ENCODE peak calls at places on chromosomes 3 and 15, in five cellular contexts. One of them, this sample, is unnamed.

GRCh38 chr3:53843195-53844177 is 2.7 kb downstream of the CHDH start:
- DNase-seq in left ventricle myocardium inferior: no peak
- DNase-seq in psoas muscle: no peak
- DNase-seq in fibroblast of lung: no peak
- DNase-seq in IMR-90: no peak
- DNase-seq in this sample: no peak

GRCh38 chr3:194320744-194321243 is 30.3 kb downstream of the CPN2 start:
- DNase-seq in IMR-90: no peak
- DNase-seq in fibroblast of lung: no peak
- DNase-seq in psoas muscle: no peak
- DNase-seq in left ventricle myocardium inferior: no peak
- DNase-seq in this sample: no peak

GRCh38 chr15:54605556-54605955 is 591.2 kb downstream of the RSL24D1 start:
- DNase-seq in left ventricle myocardium inferior: no peak
- DNase-seq in fibroblast of lung: no peak
- DNase-seq in IMR-90: no peak
- DNase-seq in psoas muscle: no peak
- DNase-seq in this sample: no peak

GRCh38 chr3:77319711-77320110 is 279.8 kb downstream of the ROBO2 start:
- DNase-seq in left ventricle myocardium inferior: no peak
- DNase-seq in fibroblast of lung: peak
- DNase-seq in psoas muscle: no peak
- DNase-seq in IMR-90: peak
- DNase-seq in this sample: no peak

GRCh38 chr3:141804778-141805639 is 41.8 kb downstream of the GRK7 start:
- DNase-seq in IMR-90: no peak
- DNase-seq in psoas muscle: no peak
- DNase-seq in fibroblast of lung: no peak
- DNase-seq in left ventricle myocardium inferior: no peak
- DNase-seq in this sample: no peak

GRCh38 chr3:29536016-29536736 is 255.3 kb downstream of the RBMS3 start:
- DNase-seq in IMR-90: no peak
- DNase-seq in psoas muscle: no peak
- DNase-seq in left ventricle myocardium inferior: no peak
- DNase-seq in fibroblast of lung: no peak
- DNase-seq in this sample: no peak

GRCh38 chr15:44034933-44035624 is 160.0 kb downstream of the FRMD5 start:
- DNase-seq in psoas muscle: no peak
- DNase-seq in IMR-90: peak
- DNase-seq in left ventricle myocardium inferior: no peak
- DNase-seq in fibroblast of lung: peak
- DNase-seq in this sample: peak

GRCh38 chr3:125054436-125055164 is 1.2 kb downstream of the HEG1 start:
- DNase-seq in IMR-90: peak
- DNase-seq in fibroblast of lung: peak
- DNase-seq in psoas muscle: no peak
- DNase-seq in left ventricle myocardium inferior: no peak
- DNase-seq in this sample: no peak

GRCh38 chr3:16377196-16377595 is 112.2 kb downstream of the OXNAD1 start:
- DNase-seq in fibroblast of lung: no peak
- DNase-seq in psoas muscle: no peak
- DNase-seq in left ventricle myocardium inferior: no peak
- DNase-seq in IMR-90: no peak
- DNase-seq in this sample: no peak

GRCh38 chr15:69748700-69749099 is 296.1 kb downstream of the RPLP1 start:
- DNase-seq in left ventricle myocardium inferior: no peak
- DNase-seq in IMR-90: no peak
- DNase-seq in fibroblast of lung: no peak
- DNase-seq in psoas muscle: no peak
- DNase-seq in this sample: no peak

GRCh38 chr3:8352475-8352874 is 149.1 kb upstream of the LMCD1 start:
- DNase-seq in IMR-90: no peak
- DNase-seq in left ventricle myocardium inferior: no peak
- DNase-seq in psoas muscle: no peak
- DNase-seq in fibroblast of lung: no peak
- DNase-seq in this sample: no peak

GRCh38 chr3:159600291-159600690 is 388.3 kb upstream of the IL12A start:
- DNase-seq in psoas muscle: no peak
- DNase-seq in fibroblast of lung: no peak
- DNase-seq in IMR-90: no peak
- DNase-seq in left ventricle myocardium inferior: no peak
- DNase-seq in this sample: no peak

GRCh38 chr15:70701891-70702568 is 61.3 kb downstream of the UACA start:
- DNase-seq in fibroblast of lung: peak
- DNase-seq in left ventricle myocardium inferior: no peak
- DNase-seq in psoas muscle: peak
- DNase-seq in IMR-90: peak
- DNase-seq in this sample: no peak

GRCh38 chr15:43214169-43214568 is 6.6 kb downstream of the EPB42 start:
- DNase-seq in psoas muscle: no peak
- DNase-seq in fibroblast of lung: no peak
- DNase-seq in left ventricle myocardium inferior: no peak
- DNase-seq in IMR-90: no peak
- DNase-seq in this sample: no peak

GRCh38 chr15:91278956-91279355 is 178.9 kb downstream of the SV2B start:
- DNase-seq in IMR-90: no peak
- DNase-seq in left ventricle myocardium inferior: no peak
- DNase-seq in fibroblast of lung: peak
- DNase-seq in psoas muscle: no peak
- DNase-seq in this sample: no peak

GRCh38 chr3:30290479-30290878 is 315.9 kb upstream of the TGFBR2 start:
- DNase-seq in fibroblast of lung: no peak
- DNase-seq in IMR-90: no peak
- DNase-seq in psoas muscle: no peak
- DNase-seq in left ventricle myocardium inferior: no peak
- DNase-seq in this sample: no peak

GRCh38 chr15:49145651-49146609 is 9.5 kb downstream of the COPS2 start:
- DNase-seq in IMR-90: peak
- DNase-seq in fibroblast of lung: peak
- DNase-seq in left ventricle myocardium inferior: no peak
- DNase-seq in psoas muscle: no peak
- DNase-seq in this sample: no peak

GRCh38 chr3:196060834-196061233 is 21.1 kb downstream of the TFRC start:
- DNase-seq in IMR-90: no peak
- DNase-seq in fibroblast of lung: no peak
- DNase-seq in left ventricle myocardium inferior: no peak
- DNase-seq in psoas muscle: no peak
- DNase-seq in this sample: no peak

GRCh38 chr3:134579266-134579665 is 71.6 kb downstream of the KY start:
- DNase-seq in fibroblast of lung: no peak
- DNase-seq in left ventricle myocardium inferior: no peak
- DNase-seq in psoas muscle: no peak
- DNase-seq in IMR-90: no peak
- DNase-seq in this sample: no peak

GRCh38 chr15:71889947-71890346 is 79.6 kb downstream of the NR2E3 start:
- DNase-seq in fibroblast of lung: no peak
- DNase-seq in psoas muscle: no peak
- DNase-seq in IMR-90: no peak
- DNase-seq in left ventricle myocardium inferior: no peak
- DNase-seq in this sample: no peak

GRCh38 chr3:29265673-29266072 is 15.2 kb upstream of the RBMS3 start:
- DNase-seq in left ventricle myocardium inferior: no peak
- DNase-seq in psoas muscle: no peak
- DNase-seq in fibroblast of lung: no peak
- DNase-seq in IMR-90: no peak
- DNase-seq in this sample: no peak

GRCh38 chr15:52104532-52105004 is 8.0 kb downstream of the BCL2L10 start:
- DNase-seq in fibroblast of lung: no peak
- DNase-seq in left ventricle myocardium inferior: no peak
- DNase-seq in IMR-90: no peak
- DNase-seq in psoas muscle: no peak
- DNase-seq in this sample: no peak

GRCh38 chr3:161295325-161295724 is 74.2 kb downstream of the NMD3 start:
- DNase-seq in IMR-90: no peak
- DNase-seq in psoas muscle: no peak
- DNase-seq in left ventricle myocardium inferior: no peak
- DNase-seq in fibroblast of lung: peak
- DNase-seq in this sample: no peak

GRCh38 chr3:194874783-194875182 is 189.1 kb downstream of the FAM43A start:
- DNase-seq in psoas muscle: no peak
- DNase-seq in left ventricle myocardium inferior: no peak
- DNase-seq in IMR-90: no peak
- DNase-seq in fibroblast of lung: no peak
- DNase-seq in this sample: no peak

GRCh38 chr3:88713233-88713691 is 394.2 kb upstream of the EPHA3 start:
- DNase-seq in left ventricle myocardium inferior: no peak
- DNase-seq in psoas muscle: no peak
- DNase-seq in fibroblast of lung: peak
- DNase-seq in IMR-90: peak
- DNase-seq in this sample: no peak

GRCh38 chr3:125602752-125603649 is 7.7 kb upstream of the OSBPL11 start:
- DNase-seq in fibroblast of lung: peak
- DNase-seq in IMR-90: peak
- DNase-seq in left ventricle myocardium inferior: no peak
- DNase-seq in psoas muscle: no peak
- DNase-seq in this sample: no peak

GRCh38 chr3:39388741-39389248 is 5.6 kb downstream of the SLC25A38 start:
- DNase-seq in fibroblast of lung: no peak
- DNase-seq in psoas muscle: no peak
- DNase-seq in IMR-90: no peak
- DNase-seq in left ventricle myocardium inferior: no peak
- DNase-seq in this sample: no peak

GRCh38 chr3:120151796-120152195 is 57.5 kb upstream of the GSK3B start:
- DNase-seq in psoas muscle: no peak
- DNase-seq in IMR-90: no peak
- DNase-seq in left ventricle myocardium inferior: no peak
- DNase-seq in fibroblast of lung: no peak
- DNase-seq in this sample: no peak

GRCh38 chr3:25235471-25235870 is 192.6 kb upstream of the RARB start:
- DNase-seq in fibroblast of lung: peak
- DNase-seq in psoas muscle: no peak
- DNase-seq in IMR-90: no peak
- DNase-seq in left ventricle myocardium inferior: no peak
- DNase-seq in this sample: no peak

GRCh38 chr3:178522200-178523052 is 13.8 kb upstream of the KCNMB2 start:
- DNase-seq in IMR-90: no peak
- DNase-seq in fibroblast of lung: no peak
- DNase-seq in left ventricle myocardium inferior: no peak
- DNase-seq in psoas muscle: no peak
- DNase-seq in this sample: no peak

GRCh38 chr3:30793755-30794154 is 100.7 kb downstream of the GADL1 start:
- DNase-seq in fibroblast of lung: no peak
- DNase-seq in IMR-90: no peak
- DNase-seq in left ventricle myocardium inferior: no peak
- DNase-seq in psoas muscle: no peak
- DNase-seq in this sample: no peak

GRCh38 chr3:197408177-197408957 is 110.0 kb upstream of the DLG1 start:
- DNase-seq in psoas muscle: no peak
- DNase-seq in fibroblast of lung: peak
- DNase-seq in left ventricle myocardium inferior: no peak
- DNase-seq in IMR-90: peak
- DNase-seq in this sample: no peak

GRCh38 chr15:39497759-39498565 is 82.9 kb upstream of the THBS1 start:
- DNase-seq in left ventricle myocardium inferior: no peak
- DNase-seq in psoas muscle: no peak
- DNase-seq in fibroblast of lung: no peak
- DNase-seq in IMR-90: no peak
- DNase-seq in this sample: no peak

GRCh38 chr3:186849392-186849975 is 7.0 kb downstream of the ADIPOQ start:
- DNase-seq in fibroblast of lung: peak
- DNase-seq in psoas muscle: no peak
- DNase-seq in left ventricle myocardium inferior: no peak
- DNase-seq in IMR-90: peak
- DNase-seq in this sample: no peak

GRCh38 chr3:126714296-126714900 is 10.4 kb downstream of the CHCHD6 start:
- DNase-seq in IMR-90: no peak
- DNase-seq in fibroblast of lung: no peak
- DNase-seq in psoas muscle: no peak
- DNase-seq in left ventricle myocardium inferior: no peak
- DNase-seq in this sample: no peak

GRCh38 chr3:127750226-127751031 is 71.9 kb downstream of the MGLL start:
- DNase-seq in left ventricle myocardium inferior: no peak
- DNase-seq in fibroblast of lung: peak
- DNase-seq in IMR-90: peak
- DNase-seq in psoas muscle: no peak
- DNase-seq in this sample: no peak
- TF ChIP-seq CTCF in left ventricle myocardium inferior: no peak
- TF ChIP-seq CTCF in fibroblast of lung: no peak
- TF ChIP-seq CTCF in IMR-90: no peak
- TF ChIP-seq CTCF in psoas muscle: no peak
- TF ChIP-seq CTCF in this sample: no peak

DNA sequence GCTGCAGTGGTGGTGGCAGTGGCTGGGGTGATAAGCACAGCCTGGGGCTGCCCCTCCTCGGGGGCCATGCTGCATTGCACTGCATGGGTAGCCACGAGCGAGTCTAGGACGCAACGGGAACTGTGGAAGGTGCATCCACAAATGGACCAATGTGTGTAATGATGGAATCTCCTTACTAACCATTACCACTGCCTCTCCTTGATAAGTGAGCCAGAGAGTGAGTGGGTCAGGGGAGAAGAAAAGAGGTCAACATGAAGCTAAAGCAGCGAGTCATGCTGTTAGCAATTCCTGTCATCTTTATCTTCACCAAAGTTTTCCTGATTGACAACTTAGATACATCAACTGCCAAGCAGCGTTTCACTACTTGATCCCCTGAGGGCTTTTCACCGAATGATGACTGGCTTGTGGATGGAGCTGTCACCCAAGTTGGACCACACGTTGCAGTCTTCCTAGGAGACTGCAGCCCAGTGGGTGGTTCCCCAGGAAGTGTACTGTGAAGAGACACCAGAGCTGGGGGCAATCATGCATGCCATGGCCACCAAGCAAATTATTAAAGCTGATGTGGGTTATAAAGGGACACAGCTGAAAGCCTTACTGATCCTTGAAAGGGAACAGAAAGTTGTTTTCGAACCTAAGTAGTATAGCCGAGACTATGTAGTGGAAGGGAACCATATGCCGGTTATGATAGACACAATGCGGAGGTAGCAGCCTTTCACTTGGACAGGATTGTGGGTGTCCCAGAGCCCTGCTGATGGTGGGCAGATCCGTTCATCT is 20.6 kb downstream of the SAMD7 start:
- DNase-seq in psoas muscle: no peak
- DNase-seq in fibroblast of lung: no peak
- DNase-seq in IMR-90: no peak
- DNase-seq in left ventricle myocardium inferior: no peak
- DNase-seq in this sample: no peak
- H3K4me3 ChIP-seq in psoas muscle: no peak
- H3K4me3 ChIP-seq in fibroblast of lung: no peak
- H3K4me3 ChIP-seq in IMR-90: no peak
- H3K4me3 ChIP-seq in left ventricle myocardium inferior: no peak
- H3K4me3 ChIP-seq in this sample: no peak

GRCh38 chr3:152331018-152331541 is 62.4 kb downstream of the MBNL1 start:
- DNase-seq in fibroblast of lung: peak
- DNase-seq in IMR-90: peak
- DNase-seq in left ventricle myocardium inferior: no peak
- DNase-seq in psoas muscle: no peak
- DNase-seq in this sample: no peak
- H3K27ac ChIP-seq in fibroblast of lung: peak
- H3K27ac ChIP-seq in IMR-90: no peak
- H3K27ac ChIP-seq in left ventricle myocardium inferior: peak
- H3K27ac ChIP-seq in psoas muscle: peak
- H3K27ac ChIP-seq in this sample: peak

DNA sequence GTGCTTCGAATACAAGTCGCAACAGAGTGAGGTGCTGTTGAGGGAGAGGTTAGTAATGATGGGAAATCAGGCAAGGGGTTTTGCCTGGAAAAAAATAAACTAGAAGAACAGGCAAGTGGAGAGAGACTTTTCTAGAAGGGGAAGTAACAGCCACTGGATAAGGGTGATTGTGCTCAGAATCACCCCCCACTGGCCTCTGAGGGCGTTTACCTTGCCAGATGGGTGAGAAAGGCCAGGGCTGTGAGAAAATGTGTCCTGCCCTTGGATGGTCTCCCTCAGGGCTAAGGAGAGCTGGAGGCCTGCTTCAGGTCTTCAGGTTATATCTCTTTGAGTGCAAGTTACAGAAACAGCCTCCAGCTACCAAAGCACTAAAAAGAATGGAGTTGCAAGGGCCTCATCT is 151.7 kb downstream of the MEX3B start:
- DNase-seq in IMR-90: no peak
- DNase-seq in psoas muscle: no peak
- DNase-seq in left ventricle myocardium inferior: no peak
- DNase-seq in fibroblast of lung: no peak
- DNase-seq in this sample: no peak
- TF ChIP-seq CTCF in IMR-90: no peak
- TF ChIP-seq CTCF in psoas muscle: no peak
- TF ChIP-seq CTCF in left ventricle myocardium inferior: no peak
- TF ChIP-seq CTCF in fibroblast of lung: no peak
- TF ChIP-seq CTCF in this sample: no peak

This sample was measured in tibial artery.